ENCODE peak calls at places on chromosome 20, in ten cellular contexts. D, I, S, M, H, J, A, F, G and C are unnamed samples. For H3K36me3, the result is how much of the 10 kb centered on the place peaks cover.

GRCh38 chr20:22905667-22906066 is 129.4 kb upstream of the SSTR4 start:
- DNase-seq in H (no peak), S (peak), J (no peak), F (no peak), A (peak), M (no peak), I (no peak), D (peak), G (no peak), C (no peak)

GRCh38 chr20:59603727-59604608 is at the start of gene PHACTR3:
- DNase-seq in J (no peak), H (no peak), I (no peak), S (no peak), M (no peak), A (no peak), G (peak), D (no peak), F (peak), C (no peak)

GRCh38 chr20:51635680-51636079 is 93.2 kb upstream of the NFATC2 start:
- DNase-seq in M (no peak), A (no peak), J (no peak), I (no peak), D (no peak), H (peak), G (no peak), S (no peak), F (no peak), C (no peak)

GRCh38 chr20:2873747-2874041 is 413 bp downstream of the PTPRA start:
- DNase-seq in J (peak), I (peak), D (no peak), G (peak), F (peak), M (peak), A (peak), H (peak), S (peak), C (peak)

GRCh38 chr20:38373231-38373867 is 27.1 kb downstream of the LBP start:
- DNase-seq in F (no peak), D (no peak), S (no peak), I (peak), G (no peak), H (no peak), A (peak), J (no peak), M (peak), C (peak)

GRCh38 chr20:23305098-23305497 is 45.5 kb upstream of the NXT1 start:
- DNase-seq in S (no peak), J (peak), H (no peak), A (peak), M (no peak), F (no peak), D (peak), G (no peak), I (no peak), C (no peak)

GRCh38 chr20:2305946-2306345 is 10.1 kb downstream of the TGM3 start:
- DNase-seq in S (no peak), J (no peak), G (peak), I (no peak), M (peak), A (no peak), D (no peak), H (no peak), F (no peak), C (no peak)

GRCh38 chr20:19661717-19662637 is 96.1 kb upstream of the RIN2 start:
- DNase-seq in F (peak), A (peak), J (peak), G (peak), I (peak), H (peak), M (peak), D (peak), S (peak), C (peak)

GRCh38 chr20:59149678-59150504 is 13.7 kb upstream of the ZNF831 start:
- DNase-seq in G (no peak), I (peak), J (no peak), H (no peak), M (peak), D (no peak), S (no peak), F (no peak), A (no peak), C (no peak)

GRCh38 chr20:11018668-11019170 is 344.9 kb upstream of the JAG1 start:
- DNase-seq in J (no peak), D (no peak), F (no peak), A (no peak), G (peak), I (no peak), H (no peak), M (no peak), S (no peak), C (no peak)

GRCh38 chr20:25072226-25072811 is 9.6 kb downstream of the VSX1 start:
- DNase-seq in S (no peak), A (peak), G (no peak), I (no peak), D (no peak), J (no peak), F (no peak), H (no peak), M (no peak), C (no peak)

GRCh38 chr20:34448517-34448916 is 67.7 kb upstream of the DYNLRB1 start:
- DNase-seq in M (no peak), H (no peak), F (no peak), I (no peak), S (no peak), A (no peak), J (no peak), G (no peak), D (no peak), C (no peak)

GRCh38 chr20:47578543-47578942 is 76.9 kb downstream of the NCOA3 start:
- DNase-seq in M (no peak), S (no peak), I (peak), A (peak), H (no peak), G (no peak), J (no peak), F (no peak), D (no peak), C (peak)

GRCh38 chr20:41074441-41074840 is 45.8 kb downstream of the TOP1 start:
- DNase-seq in G (no peak), F (no peak), M (no peak), I (no peak), A (no peak), D (no peak), J (peak), H (no peak), S (no peak), C (no peak)
- H3K36me3 ChIP-seq in G (under half), F (under half), M (under half), I (under half), A (under half), D (under half), J (under half), H (under half), S (under half), C (under half)

GRCh38 chr20:57587989-57588377 is 27.1 kb downstream of the PCK1 start:
- DNase-seq in H (no peak), G (no peak), A (no peak), J (no peak), S (no peak), D (no peak), M (no peak), F (no peak), I (no peak), C (no peak)

GRCh38 chr20:57589728-57590484 is 29.0 kb downstream of the PCK1 start:
- DNase-seq in S (peak), F (no peak), I (no peak), M (peak), J (no peak), G (peak), D (no peak), H (no peak), A (no peak), C (no peak)

GRCh38 chr20:57588596-57588995 is 27.7 kb downstream of the PCK1 start:
- DNase-seq in J (no peak), H (no peak), A (no peak), M (no peak), G (no peak), S (no peak), I (no peak), F (no peak), D (no peak), C (no peak)

GRCh38 chr20:57590485-57591288 is 29.5 kb downstream of the ZBP1 start:
- DNase-seq in H (no peak), G (no peak), F (no peak), S (peak), J (no peak), D (no peak), M (no peak), A (no peak), I (no peak), C (no peak)

DNA sequence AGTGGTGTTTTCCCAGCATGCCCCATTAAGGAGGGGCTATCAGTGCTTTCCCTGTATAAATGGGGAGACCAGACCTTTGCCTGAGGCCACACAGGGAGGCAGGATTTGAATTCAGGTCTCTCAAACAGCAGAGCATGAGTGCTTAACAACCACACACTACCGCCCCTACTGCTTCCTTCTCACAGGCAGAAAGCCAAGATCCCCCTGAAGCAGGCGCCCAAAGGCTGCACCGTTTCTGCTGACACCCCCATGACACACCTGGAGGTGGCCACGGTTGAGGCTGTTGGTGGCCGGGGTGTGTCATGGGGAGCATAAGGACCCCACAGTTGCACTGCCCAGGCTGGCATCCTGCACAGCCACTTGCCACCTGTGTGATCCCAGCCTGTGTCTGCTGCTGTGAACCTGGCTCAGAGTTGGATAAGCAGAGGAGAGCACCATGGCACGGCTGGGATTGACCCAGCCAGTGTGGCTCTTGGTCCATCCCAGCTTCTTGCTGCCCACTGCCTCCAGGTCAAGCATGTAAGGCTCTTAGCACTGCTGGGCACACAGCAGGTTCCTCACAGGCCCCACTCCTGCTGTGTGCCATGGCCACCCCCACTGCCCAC is 28.3 kb downstream of the PCK1 start:
- DNase-seq in I (no peak), J (no peak), H (no peak), F (no peak), A (no peak), G (no peak), S (peak), M (no peak), D (no peak), C (no peak)
- H3K27ac ChIP-seq in I (no peak), J (no peak), H (no peak), F (no peak), A (no peak), G (no peak), S (no peak), M (peak), D (no peak), C (no peak)

DNA sequence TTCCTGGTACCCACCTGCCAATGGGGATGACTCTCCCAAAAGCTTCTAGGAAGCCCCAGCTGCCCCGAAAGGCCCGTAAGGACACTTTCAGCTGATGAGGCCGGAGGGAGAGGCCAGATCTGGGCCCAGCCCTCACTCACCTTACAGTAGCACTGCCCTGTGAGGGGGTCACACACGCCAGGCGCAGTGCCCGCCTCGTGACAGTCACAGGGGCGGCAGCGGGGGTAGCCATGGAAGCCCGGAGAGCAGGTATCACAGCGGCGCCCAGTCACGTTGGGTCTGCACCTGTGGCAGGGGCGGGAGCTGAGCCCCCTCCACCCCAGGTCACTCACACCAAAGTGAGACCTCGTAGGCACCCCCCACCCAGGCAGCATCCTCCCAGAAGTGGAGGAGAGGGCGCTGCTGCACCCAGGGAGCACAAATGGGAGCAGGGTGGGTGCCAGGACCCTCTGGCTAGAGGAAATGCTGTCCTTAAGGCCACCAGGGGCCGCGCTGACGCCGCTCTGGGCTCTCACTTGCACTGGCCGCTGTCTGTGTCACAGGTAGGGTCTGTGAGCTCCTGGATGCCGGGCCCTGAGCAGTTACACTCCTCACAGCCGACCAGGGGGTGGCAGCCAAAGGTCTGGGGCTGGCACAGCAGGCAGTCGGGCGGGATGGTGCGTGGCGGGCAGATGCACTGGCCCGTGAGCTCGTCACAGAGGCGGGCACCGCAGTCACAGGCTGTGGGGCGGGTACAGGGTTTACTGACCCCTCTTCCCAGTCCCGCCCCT is 25.1 kb downstream of the ADRM1 start:
- DNase-seq in S (no peak), G (no peak), D (no peak), M (no peak), A (no peak), F (no peak), I (no peak), H (no peak), J (no peak), C (no peak)
- H3K36me3 ChIP-seq in S (under half), G (under half), D (under half), M (under half), A (under half), F (half or more), I (under half), H (under half), J (half or more), C (half or more)

GRCh38 chr20:35826361-35826760 is 54.5 kb downstream of the PHF20 start:
- DNase-seq in F (no peak), I (no peak), M (no peak), G (no peak), S (no peak), J (no peak), D (no peak), A (no peak), H (no peak), C (no peak)
- H3K27ac ChIP-seq in F (no peak), I (no peak), M (no peak), G (no peak), S (no peak), J (no peak), D (peak), A (peak), H (no peak), C (peak)

GRCh38 chr20:62832212-62832922 is 15.5 kb downstream of the COL9A3 start:
- DNase-seq in S (peak), H (peak), F (no peak), D (peak), I (no peak), G (peak), J (no peak), M (peak), A (no peak), C (peak)
- H3K36me3 ChIP-seq in S (under half), H (under half), F (under half), D (under half), I (under half), G (under half), J (under half), M (under half), A (under half), C (under half)

GRCh38 chr20:40471261-40471629 is 217.8 kb downstream of the MAFB start:
- DNase-seq in F (peak), S (no peak), A (no peak), D (no peak), G (peak), M (peak), J (peak), I (no peak), H (peak), C (no peak)
- H3K27ac ChIP-seq in F (no peak), S (no peak), A (no peak), D (no peak), G (no peak), M (no peak), J (no peak), I (no peak), H (no peak), C (no peak)

DNA sequence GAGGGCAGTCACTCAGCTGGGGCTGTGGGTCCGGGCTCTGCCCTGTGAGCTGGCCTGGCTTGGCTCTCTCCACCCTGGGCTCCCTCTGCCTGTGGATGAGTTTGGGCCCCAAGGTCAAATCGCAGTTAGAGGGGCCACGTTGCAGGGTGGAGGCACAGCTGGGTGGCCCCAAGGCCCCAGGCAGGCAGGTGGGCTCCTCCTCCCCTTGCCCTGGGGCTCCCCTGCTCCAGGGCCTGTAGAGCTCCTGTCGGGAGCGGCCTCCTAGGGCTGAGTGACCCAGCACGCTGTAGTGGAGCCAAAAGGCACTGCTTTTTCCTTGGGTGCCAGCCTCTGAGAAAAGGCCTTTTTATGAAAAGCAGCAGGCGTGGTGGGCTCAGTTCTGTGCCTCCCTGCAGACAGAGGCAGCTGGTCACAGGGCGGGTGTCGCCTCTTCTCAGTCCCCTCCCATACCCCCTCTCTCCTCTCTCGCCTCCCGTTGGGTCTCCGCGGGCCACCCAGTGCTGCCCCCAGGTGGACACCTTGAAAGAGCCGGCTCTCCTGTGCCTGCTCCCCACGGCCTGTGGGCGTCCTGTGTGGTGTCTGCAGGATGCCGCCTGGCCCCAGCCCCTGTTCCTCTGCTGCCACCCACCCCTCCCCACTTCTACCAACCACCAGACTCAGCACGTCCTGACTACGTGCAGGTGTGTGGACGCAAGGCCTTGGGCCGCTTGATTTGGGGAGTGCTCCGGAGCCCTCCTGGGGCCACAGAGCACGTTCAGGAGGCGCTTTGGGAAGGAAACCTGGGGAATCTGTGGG is 13.2 kb downstream of the SS18L1 start:
- DNase-seq in H (peak), D (peak), A (peak), J (peak), G (peak), S (peak), M (peak), F (peak), I (peak), C (peak)
- H3K36me3 ChIP-seq in H (under half), D (under half), A (under half), J (under half), G (under half), S (under half), M (under half), F (under half), I (under half), C (under half)

GRCh38 chr20:49658508-49658907 is 55.2 kb downstream of the B4GALT5 start:
- DNase-seq in G (peak), F (no peak), H (peak), J (no peak), A (no peak), I (no peak), M (no peak), S (no peak), D (no peak), C (no peak)
- H3K27ac ChIP-seq in G (peak), F (no peak), H (no peak), J (no peak), A (no peak), I (peak), M (no peak), S (no peak), D (peak), C (no peak)